ENCODE peak calls at places on chromosomes 11 and 22, in seven cellular contexts. Y is HCT116, U is SK-N-SH, O is K562, N is HepG2, C is H1, K is GM12878. Q is an unnamed sample.

GRCh38 chr11:9680028-9680427 is 16.2 kb downstream of the SWAP70 start:
- DNase-seq in K (no peak), C (no peak), O (no peak), Y (no peak), U (no peak), N (no peak), Q (no peak)

GRCh38 chr11:9607511-9607899 is 34.0 kb downstream of the WEE1 start:
- DNase-seq in O (no peak), C (no peak), N (peak; percentile 50), U (no peak), K (no peak), Y (no peak), Q (no peak)

GRCh38 chr11:19511413-19512183 is 201.0 kb upstream of the NAV2 start:
- DNase-seq in Y (no peak), C (no peak), K (no peak), N (no peak), O (no peak), U (no peak), Q (no peak)

GRCh38 chr22:25201557-25202273 is 2.1 kb downstream of the CRYBB3 start:
- DNase-seq in U (no peak), C (no peak), K (no peak), N (no peak), O (no peak), Y (no peak), Q (no peak)

GRCh38 chr11:10806206-10806605 is 2.5 kb downstream of the EIF4G2 start:
- DNase-seq in U (no peak), Y (no peak), O (no peak), K (no peak), C (no peak), N (no peak), Q (no peak)

GRCh38 chr22:46068908-46069481 is 81.3 kb upstream of the PPARA start:
- DNase-seq in K (no peak), Y (no peak), N (no peak), O (no peak), C (no peak), U (no peak), Q (no peak)

GRCh38 chr11:6219359-6219758 is 14.0 kb downstream of the C11orf42 start:
- DNase-seq in C (no peak), U (no peak), O (no peak), N (no peak), Y (no peak), K (no peak), Q (no peak)

GRCh38 chr11:20154381-20154780 is 5.9 kb downstream of the DBX1 start:
- DNase-seq in Y (no peak), N (no peak), O (no peak), C (no peak), U (no peak), K (no peak), Q (no peak)

GRCh38 chr11:70456921-70457532 is 58.7 kb downstream of the CTTN start:
- DNase-seq in C (no peak), K (no peak), U (no peak), N (peak; percentile 22), O (peak; percentile 27), Y (no peak), Q (no peak)

GRCh38 chr11:19241260-19242183 is 777 bp upstream of the E2F8 start:
- DNase-seq in Y (no peak), K (no peak), C (no peak), O (peak; percentile 90), U (peak; percentile 89), N (no peak), Q (peak; percentile 14)

GRCh38 chr11:18790820-18791174 is 801 bp downstream of the PTPN5 start:
- DNase-seq in C (no peak), N (no peak), K (no peak), Y (no peak), O (no peak), U (no peak), Q (no peak)

GRCh38 chr11:134508219-134508990 is 96.4 kb upstream of the B3GAT1 start:
- DNase-seq in N (no peak), U (no peak), O (no peak), C (no peak), Y (no peak), K (no peak), Q (no peak)

GRCh38 chr22:47161631-47162030 is 399.2 kb downstream of the TBC1D22A start:
- DNase-seq in C (no peak), K (no peak), O (no peak), Y (no peak), U (no peak), N (no peak), Q (no peak)

GRCh38 chr11:23364076-23364475 is 503.8 kb upstream of the CCDC179 start:
- DNase-seq in C (no peak), O (no peak), U (no peak), N (no peak), Y (no peak), K (no peak), Q (no peak)

GRCh38 chr22:26828311-26828710 is 170.9 kb downstream of the MIAT start:
- DNase-seq in K (no peak), Y (no peak), C (no peak), N (no peak), O (no peak), U (no peak), Q (no peak)

GRCh38 chr11:125335101-125335500 is 161.0 kb downstream of the FEZ1 start:
- DNase-seq in N (no peak), O (no peak), K (no peak), U (no peak), Y (no peak), C (no peak), Q (no peak)
- TF ChIP-seq JUND in N (no peak), O (no peak), K (no peak), U (no peak), Y (no peak), C (no peak), Q (no peak)

DNA sequence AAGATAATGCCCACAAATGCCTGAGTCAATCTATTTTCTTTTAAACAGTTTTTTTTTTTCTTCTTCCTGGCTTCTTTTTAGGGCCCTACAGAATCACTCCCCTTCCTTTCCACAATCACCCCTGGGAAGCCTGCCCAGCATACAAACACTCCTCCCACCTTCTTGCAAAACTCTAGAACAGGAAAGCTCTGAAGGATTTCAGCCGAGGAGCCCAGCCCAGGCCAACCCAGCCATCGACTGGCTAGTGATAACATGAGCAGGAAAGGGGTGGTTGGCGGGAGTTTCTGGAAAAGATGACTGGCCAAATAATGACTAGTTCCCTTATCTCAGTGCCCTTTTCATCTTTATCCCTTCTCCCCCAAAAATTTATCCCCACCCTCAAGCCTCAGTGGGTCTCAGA is 68.2 kb downstream of the USP35 start:
- DNase-seq in U (no peak), K (no peak), N (no peak), O (peak; percentile 75), Y (no peak), C (no peak), Q (no peak)
- TF ChIP-seq JUND in U (no peak), K (no peak), N (no peak), O (peak; percentile 76), Y (no peak), C (no peak), Q (no peak)

GRCh38 chr11:102874842-102875241 is at the start of gene MMP12:
- DNase-seq in N (no peak), K (no peak), C (no peak), O (no peak), Y (no peak), U (no peak), Q (no peak)
- TF ChIP-seq JUND in N (no peak), K (no peak), C (no peak), O (no peak), Y (no peak), U (peak; percentile 40), Q (no peak)

GRCh38 chr11:32152821-32153220 is 61.9 kb downstream of the RCN1 start:
- DNase-seq in U (no peak), O (no peak), N (no peak), C (no peak), Y (no peak), K (no peak), Q (no peak)

GRCh38 chr11:32149748-32150147 is 58.9 kb downstream of the RCN1 start:
- DNase-seq in U (no peak), N (no peak), K (no peak), O (no peak), C (no peak), Y (no peak), Q (no peak)

GRCh38 chr11:32151036-32151435 is 60.2 kb downstream of the RCN1 start:
- DNase-seq in C (no peak), Y (no peak), K (no peak), N (no peak), U (no peak), O (no peak), Q (no peak)

GRCh38 chr11:32145282-32145681 is 54.4 kb downstream of the RCN1 start:
- DNase-seq in K (no peak), Y (no peak), U (no peak), C (no peak), O (no peak), N (no peak), Q (no peak)

DNA sequence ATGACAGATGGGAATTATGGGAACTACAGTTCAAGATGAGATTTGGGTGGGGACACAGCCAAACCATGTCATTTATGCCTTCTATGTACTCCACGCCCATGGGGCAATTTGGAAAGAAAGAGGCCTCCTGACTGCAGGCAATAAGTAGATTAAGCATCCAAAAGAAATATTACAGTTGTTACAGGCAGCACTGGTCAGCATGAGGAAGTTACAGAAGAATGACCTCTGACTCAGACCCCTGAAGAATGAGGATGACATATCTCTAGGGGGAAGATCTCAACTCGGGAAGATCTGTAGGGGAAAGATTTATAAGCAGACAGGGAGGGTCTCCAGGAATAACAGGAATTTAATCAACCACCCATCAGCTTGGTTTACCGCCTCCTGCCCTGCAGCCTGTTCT is 58.0 kb downstream of the RCN1 start:
- DNase-seq in N (no peak), U (no peak), K (no peak), Y (no peak), O (no peak), C (no peak), Q (no peak)
- TF ChIP-seq JUND in N (no peak), U (no peak), K (no peak), Y (no peak), O (no peak), C (no peak), Q (no peak)

DNA sequence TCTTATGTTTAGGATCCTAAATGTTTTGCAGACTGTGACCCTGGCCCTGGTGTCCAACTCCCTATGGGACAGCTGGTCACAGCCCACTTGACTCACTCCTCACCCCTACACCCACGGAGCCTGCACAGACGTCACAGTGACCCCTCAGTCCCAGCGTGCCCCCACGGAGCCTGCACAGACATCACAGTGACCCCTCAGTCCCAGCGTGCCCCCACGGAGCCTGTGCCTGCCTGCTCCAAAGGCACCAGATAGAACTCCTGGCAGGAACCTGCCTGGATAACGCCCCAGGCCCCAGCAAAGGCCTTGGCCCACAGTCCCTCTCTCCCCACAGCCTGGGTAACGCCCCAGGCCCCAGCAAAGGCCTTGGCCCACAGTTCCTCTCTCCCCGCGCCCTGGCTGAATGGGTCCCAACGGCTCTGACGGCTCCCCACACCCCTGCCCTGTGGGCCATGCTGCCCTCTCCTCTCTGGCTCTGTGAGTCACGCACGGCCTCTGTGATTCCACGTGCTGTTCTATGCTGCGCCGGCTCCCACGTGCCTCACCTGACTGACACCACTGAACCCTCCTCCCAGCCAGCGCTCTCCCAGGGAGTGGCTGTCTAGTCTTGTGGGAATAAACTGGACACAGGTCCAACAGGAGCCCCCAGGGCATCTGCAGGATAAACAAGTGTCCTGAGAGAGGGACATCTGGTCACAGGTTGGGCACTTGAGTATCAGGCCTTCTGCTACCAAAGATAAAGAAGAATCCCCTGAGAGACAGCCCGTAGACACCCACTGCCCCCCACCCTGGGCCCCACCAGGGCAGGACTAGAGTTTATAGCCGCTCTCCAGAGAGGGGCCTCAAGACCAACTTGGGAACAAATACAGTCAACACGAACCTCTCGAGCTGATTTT is 250.3 kb downstream of the BRD1 start:
- DNase-seq in Y (no peak), U (peak; percentile 13), C (no peak), O (no peak), K (no peak), N (no peak), Q (no peak)
- TF ChIP-seq JUND in Y (no peak), U (no peak), C (no peak), O (no peak), K (no peak), N (no peak), Q (no peak)

GRCh38 chr22:24046024-24046423 is 34.9 kb downstream of the CABIN1 start:
- DNase-seq in U (no peak), C (no peak), Y (no peak), O (no peak), K (peak; percentile 16), N (no peak), Q (no peak)
- TF ChIP-seq JUND in U (no peak), C (no peak), Y (no peak), O (no peak), K (no peak), N (no peak), Q (no peak)

Q was measured in T47D.